ENCODE peak calls at places on chromosomes 1 and 21, in eight cellular contexts. O is lower lobe of right lung; M is body of pancreas; D is CD8-positive, alpha-beta T cell; B is thoracic aorta; R is spleen; G is AG10803; Y is heart right ventricle. Q is an unnamed sample.
A peak's percentile ranks its signal among the peaks of the same experiment; 100 is the strongest.

GRCh38 chr1:101122452-101123166 is 97.0 kb upstream of the DPH5 start:
- DNase-seq in R (no peak), G (no peak), O (no peak), Y (no peak), B (no peak), D (no peak), M (no peak), Q (no peak)

GRCh38 chr1:8389962-8390535 is 72.1 kb downstream of the SLC45A1 start:
- DNase-seq in O (no peak), D (no peak), R (no peak), B (no peak), M (no peak), Y (no peak), G (no peak), Q (no peak)

GRCh38 chr1:228015276-228016180 is 8.7 kb downstream of the WNT3A start:
- DNase-seq in M (no peak), G (peak; percentile 74), O (peak; percentile 40), B (no peak), D (peak; percentile 2), R (peak; percentile 47), Y (no peak), Q (peak; percentile 8)

GRCh38 chr1:203544485-203544884 is 50.5 kb downstream of the OPTC start:
- DNase-seq in R (no peak), D (no peak), M (no peak), Y (no peak), B (no peak), O (no peak), G (no peak), Q (no peak)

GRCh38 chr1:47262787-47263413 is 30.9 kb upstream of the TAL1 start:
- DNase-seq in D (peak; percentile 15), M (peak; percentile 60), R (no peak), G (peak; percentile 36), B (no peak), O (no peak), Y (peak; percentile 47), Q (peak; percentile 21)

GRCh38 chr1:211358685-211359084 is 32.1 kb downstream of the TRAF5 start:
- DNase-seq in B (no peak), O (no peak), G (no peak), Y (no peak), M (no peak), R (no peak), D (no peak), Q (no peak)

GRCh38 chr1:206455681-206456344 is 14.5 kb upstream of the IKBKE start:
- DNase-seq in Y (no peak), O (no peak), R (no peak), D (no peak), B (no peak), G (peak; percentile 16), M (no peak), Q (no peak)

GRCh38 chr1:200376521-200376920 is 33.3 kb downstream of the ZNF281 start:
- DNase-seq in G (no peak), B (no peak), R (no peak), D (no peak), O (no peak), Y (no peak), M (no peak), Q (no peak)

GRCh38 chr1:48040122-48040521 is 42.9 kb upstream of the TRABD2B start:
- DNase-seq in Y (no peak), B (no peak), M (no peak), R (no peak), G (no peak), O (no peak), D (no peak), Q (no peak)

GRCh38 chr1:27233677-27234053 is 767 bp upstream of the WDTC1 start:
- DNase-seq in Y (no peak), G (no peak), B (no peak), O (no peak), R (no peak), M (no peak), D (no peak), Q (no peak)

GRCh38 chr21:34799092-34799491 is 130.3 kb downstream of the CLIC6 start:
- DNase-seq in O (no peak), B (no peak), G (no peak), D (no peak), R (no peak), Y (no peak), M (no peak), Q (no peak)

GRCh38 chr1:248618878-248619277 is 16.0 kb downstream of the OR2T11 start:
- DNase-seq in O (peak; percentile 57), G (peak; percentile 58), Y (no peak), M (peak; percentile 72), B (no peak), R (no peak), D (peak; percentile 35), Q (peak; percentile 4)

GRCh38 chr1:85582687-85583354 is 2.3 kb downstream of the CCN1 start:
- DNase-seq in O (no peak), M (no peak), Y (no peak), D (no peak), B (no peak), R (no peak), G (peak; percentile 65), Q (no peak)

GRCh38 chr1:85581802-85582686 is 1.5 kb downstream of the CCN1 start:
- DNase-seq in M (peak; percentile 41), R (no peak), O (peak; percentile 80), D (no peak), Y (peak; percentile 38), G (peak; percentile 78), B (no peak), Q (no peak)

GRCh38 chr1:85579619-85580018 is 942 bp upstream of the CCN1 start:
- DNase-seq in B (no peak), Y (peak; percentile 50), D (no peak), O (no peak), M (peak; percentile 20), R (no peak), G (peak; percentile 87), Q (no peak)

GRCh38 chr1:85580046-85580411 is 532 bp upstream of the CCN1 start:
- DNase-seq in M (no peak), D (no peak), O (no peak), R (no peak), B (no peak), G (peak; percentile 93), Y (peak; percentile 32), Q (peak; percentile 76)

DNA sequence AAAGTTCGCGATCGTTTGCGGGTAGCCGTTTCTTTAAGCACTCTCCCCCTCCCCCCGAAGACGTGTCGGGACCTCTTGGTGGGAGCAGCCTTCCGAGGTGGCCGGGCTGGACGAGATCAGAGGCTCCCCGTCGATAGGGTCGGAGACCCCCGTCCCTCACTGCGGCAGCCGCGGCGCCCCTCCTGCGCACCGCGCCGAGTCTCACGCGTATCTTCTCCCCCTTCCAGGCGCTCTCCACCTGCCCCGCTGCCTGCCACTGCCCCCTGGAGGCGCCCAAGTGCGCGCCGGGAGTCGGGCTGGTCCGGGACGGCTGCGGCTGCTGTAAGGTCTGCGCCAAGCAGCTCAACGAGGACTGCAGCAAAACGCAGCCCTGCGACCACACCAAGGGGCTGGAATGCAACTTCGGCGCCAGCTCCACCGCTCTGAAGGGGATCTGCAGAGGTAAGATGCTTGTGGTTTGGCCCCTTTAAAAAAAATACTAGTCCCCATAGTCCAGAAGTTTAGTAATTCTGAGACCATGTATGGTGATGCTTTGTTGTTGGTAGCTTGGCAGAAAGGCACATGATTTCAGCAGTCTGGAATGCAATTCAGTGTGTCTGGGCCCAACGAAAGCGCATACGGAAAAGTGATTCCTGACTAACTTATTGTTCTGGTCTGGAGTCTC is 709 bp downstream of the CCN1 start:
- DNase-seq in Y (peak; percentile 79), B (peak; percentile 24), O (peak; percentile 81), M (peak; percentile 87), D (no peak), G (peak; percentile 67), R (peak; percentile 85), Q (no peak)
- TF ChIP-seq CTCF in Y (peak; percentile 75), B (peak; percentile 71), O (peak; percentile 75), M (peak; percentile 94), D (no peak), G (peak; percentile 39), R (peak; percentile 16), Q (peak; percentile 55)

GRCh38 chr1:41382531-41383090 is 21.4 kb downstream of the FOXO6 start:
- DNase-seq in Y (peak; percentile 62), M (peak; percentile 41), O (peak; percentile 68), G (peak; percentile 47), B (no peak), D (no peak), R (no peak), Q (no peak)

GRCh38 chr1:41380195-41380594 is 19.0 kb downstream of the FOXO6 start:
- DNase-seq in M (no peak), G (no peak), R (no peak), Y (no peak), D (no peak), O (no peak), B (no peak), Q (no peak)

GRCh38 chr1:41383094-41383852 is 22.0 kb downstream of the FOXO6 start:
- DNase-seq in R (no peak), D (peak; percentile 40), G (peak; percentile 60), O (no peak), B (no peak), M (no peak), Y (no peak), Q (peak; percentile 13)

GRCh38 chr1:41380979-41381690 is 19.9 kb downstream of the FOXO6 start:
- DNase-seq in D (peak; percentile 32), M (peak; percentile 66), B (no peak), R (no peak), G (no peak), O (no peak), Y (no peak), Q (no peak)

GRCh38 chr1:41381691-41382530 is 20.7 kb downstream of the FOXO6 start:
- DNase-seq in R (no peak), D (peak; percentile 61), M (no peak), O (peak; percentile 67), Y (no peak), B (no peak), G (peak; percentile 58), Q (peak; percentile 14)
- H3K4me3 ChIP-seq in R (peak overlapping the region; percentile 72), D (peak overlapping the region; percentile 46), M (no peak overlapping the region), O (peak overlapping the region; percentile 61), Y (peak overlapping the region; percentile 61), B (peak overlapping the region; percentile 85), G (peak overlapping the region; percentile 59), Q (peak overlapping the region; percentile 60)

GRCh38 chr1:12229835-12230548 is at the start of gene VPS13D:
- DNase-seq in M (peak; percentile 82), G (peak; percentile 76), D (peak; percentile 88), O (peak; percentile 93), R (peak; percentile 98), Y (peak; percentile 80), B (peak; percentile 37), Q (no peak)
- TF ChIP-seq CTCF in M (peak; percentile 99), G (peak; percentile 69), D (peak; percentile 98), O (peak; percentile 85), R (peak; percentile 97), Y (peak; percentile 94), B (peak; percentile 91), Q (peak; percentile 78)

GRCh38 chr1:239778221-239778813 is 313.4 kb upstream of the FMN2 start:
- DNase-seq in G (no peak), Y (no peak), D (no peak), O (no peak), B (no peak), R (no peak), M (no peak), Q (no peak)
- H3K4me3 ChIP-seq in G (no peak overlapping the region), Y (no peak overlapping the region), D (no peak overlapping the region), O (no peak overlapping the region), B (no peak overlapping the region), R (no peak overlapping the region), M (no peak overlapping the region), Q (no peak overlapping the region)

GRCh38 chr1:24903011-24903461 is 27.0 kb downstream of the RUNX3 start:
- DNase-seq in R (peak; percentile 58), M (no peak), G (no peak), B (no peak), O (peak; percentile 20), Y (no peak), D (peak; percentile 6), Q (no peak)
- TF ChIP-seq CTCF in R (no peak), M (no peak), G (no peak), B (no peak), O (no peak), Y (no peak), D (no peak), Q (no peak)

Q was measured in AG09309.